ENCODE peak calls at places on chromosomes 2 and 18, in eight cellular contexts. O is CD4-positive, alpha-beta T cell; D is neural crest cell; A is WTC11; C is transverse colon; T is fibroblast of lung; U is endothelial cell of umbilical vein; P is heart left ventricle. L is an unnamed sample.

GRCh38 chr18:80115035-80115434 is 6.0 kb downstream of the ADNP2 start:
- DNase-seq in C (no peak), U (no peak), O (no peak), A (no peak), P (no peak), D (no peak), T (no peak), L (no peak)

GRCh38 chr2:154324601-154325000 is 373.9 kb upstream of the KCNJ3 start:
- DNase-seq in C (no peak), O (no peak), A (no peak), D (no peak), U (no peak), T (no peak), P (no peak), L (no peak)

GRCh38 chr2:167381349-167381748 is 493.1 kb downstream of the XIRP2 start:
- DNase-seq in C (no peak), O (no peak), U (no peak), P (no peak), A (no peak), D (no peak), T (no peak), L (no peak)

GRCh38 chr2:201831469-201831868 is 25.1 kb downstream of the CDK15 start:
- DNase-seq in P (no peak), A (no peak), T (no peak), O (no peak), C (no peak), U (no peak), D (no peak), L (no peak)

GRCh38 chr2:44925561-44926087 is 15.9 kb upstream of the SIX3 start:
- DNase-seq in O (no peak), T (no peak), A (no peak), D (no peak), C (no peak), U (no peak), P (no peak), L (no peak)

GRCh38 chr2:187544371-187545080 is 9.7 kb downstream of the TFPI start:
- DNase-seq in P (no peak), D (no peak), U (peak), A (no peak), O (no peak), T (no peak), C (no peak), L (no peak)

GRCh38 chr18:57776767-57777166 is 26.3 kb downstream of the ATP8B1 start:
- DNase-seq in U (no peak), C (no peak), O (no peak), A (no peak), D (no peak), T (peak), P (no peak), L (no peak)

GRCh38 chr2:57882895-57883515 is 163.6 kb upstream of the VRK2 start:
- DNase-seq in T (peak), C (no peak), D (no peak), U (no peak), A (no peak), P (no peak), O (no peak), L (no peak)

GRCh38 chr2:203532957-203533695 is 2.0 kb downstream of the RAPH1 start:
- DNase-seq in C (no peak), O (no peak), D (no peak), T (peak), A (no peak), P (no peak), U (peak), L (no peak)

GRCh38 chr2:73714091-73714490 is 23.1 kb downstream of the TPRKB start:
- DNase-seq in U (no peak), P (no peak), T (no peak), C (no peak), A (no peak), O (no peak), D (no peak), L (no peak)

GRCh38 chr2:71989671-71990070 is 158.0 kb downstream of the CYP26B1 start:
- DNase-seq in A (no peak), C (no peak), U (no peak), T (no peak), D (no peak), P (no peak), O (no peak), L (no peak)

GRCh38 chr2:104434363-104434792 is 419.5 kb upstream of the POU3F3 start:
- DNase-seq in P (no peak), C (peak), O (no peak), U (no peak), A (peak), D (no peak), T (no peak), L (no peak)

GRCh38 chr2:240925576-240926515 is 19.7 kb downstream of the CROCC2 start:
- DNase-seq in U (no peak), D (no peak), T (no peak), A (peak), O (no peak), P (peak), C (peak), L (peak)

GRCh38 chr2:168521342-168521741 is 65.3 kb downstream of the CERS6 start:
- DNase-seq in O (no peak), C (no peak), A (no peak), T (peak), U (no peak), D (no peak), P (no peak), L (no peak)

GRCh38 chr2:161415467-161416293 is 417 bp upstream of the TBR1 start:
- DNase-seq in O (no peak), P (no peak), C (no peak), A (no peak), D (peak), U (no peak), T (peak), L (no peak)

GRCh38 chr2:96236882-96237281 is 28.3 kb upstream of the STARD7 start:
- DNase-seq in D (no peak), T (no peak), P (no peak), O (no peak), C (no peak), A (no peak), U (no peak), L (no peak)

GRCh38 chr2:47697000-47697601 is 85.8 kb upstream of the MSH6 start:
- DNase-seq in O (no peak), A (no peak), D (no peak), C (no peak), T (no peak), U (no peak), P (no peak), L (no peak)

GRCh38 chr2:51633073-51633472 is 601.1 kb upstream of the NRXN1 start:
- DNase-seq in D (no peak), P (no peak), O (no peak), A (no peak), C (no peak), T (no peak), U (no peak), L (no peak)

GRCh38 chr2:149099298-149099697 is 60.8 kb downstream of the LYPD6B start:
- DNase-seq in U (no peak), C (no peak), P (no peak), T (no peak), A (no peak), D (no peak), O (no peak), L (no peak)

GRCh38 chr2:224449212-224450147 is 47.6 kb upstream of the FAM124B start:
- DNase-seq in D (no peak), A (no peak), U (peak), T (peak), O (no peak), C (no peak), P (no peak), L (no peak)

GRCh38 chr2:31070339-31070738 is 67.9 kb downstream of the GALNT14 start:
- DNase-seq in P (no peak), D (no peak), A (no peak), T (no peak), U (no peak), C (no peak), O (no peak), L (no peak)

GRCh38 chr2:20382965-20383800 is 32.5 kb upstream of the PUM2 start:
- DNase-seq in O (no peak), D (no peak), C (no peak), A (no peak), U (no peak), P (no peak), T (peak), L (no peak)

GRCh38 chr2:88919087-88919738 is 227.7 kb downstream of the RPIA start:
- DNase-seq in D (no peak), A (no peak), O (no peak), C (no peak), P (no peak), U (peak), T (peak), L (no peak)

GRCh38 chr2:187985923-187986322 is 305.8 kb upstream of the GULP1 start:
- DNase-seq in A (no peak), D (no peak), O (no peak), T (peak), C (no peak), P (no peak), U (no peak), L (no peak)

GRCh38 chr2:219178377-219179175 is 501 bp downstream of the RETREG2 start:
- DNase-seq in C (peak), A (peak), D (no peak), U (no peak), O (peak), P (peak), T (no peak), L (no peak)

GRCh38 chr2:11387100-11387390 is 42.6 kb upstream of the ROCK2 start:
- DNase-seq in C (peak), O (no peak), D (no peak), A (no peak), T (no peak), U (no peak), P (no peak), L (no peak)

GRCh38 chr18:75538727-75539126 is 111.2 kb upstream of the SMIM21 start:
- DNase-seq in O (no peak), T (peak), A (no peak), U (no peak), P (no peak), D (no peak), C (no peak), L (no peak)

GRCh38 chr2:111135910-111136297 is 15.2 kb downstream of the BCL2L11 start:
- DNase-seq in A (peak), C (no peak), T (peak), P (no peak), D (no peak), O (no peak), U (no peak), L (no peak)

GRCh38 chr2:147491491-147491890 is 353.3 kb upstream of the ACVR2A start:
- DNase-seq in P (no peak), C (no peak), A (no peak), T (no peak), O (no peak), D (no peak), U (no peak), L (no peak)

GRCh38 chr2:172334988-172335387 is 92.4 kb upstream of the ITGA6 start:
- DNase-seq in T (no peak), D (no peak), C (no peak), U (no peak), A (peak), O (no peak), P (no peak), L (no peak)

GRCh38 chr18:65365245-65365955 is 385.4 kb upstream of the CDH7 start:
- DNase-seq in D (no peak), T (no peak), U (no peak), P (no peak), O (no peak), C (no peak), A (no peak), L (no peak)

GRCh38 chr2:3644891-3645605 is 13.0 kb upstream of the ALLC start:
- DNase-seq in D (no peak), C (no peak), P (peak), T (no peak), O (no peak), U (no peak), A (peak), L (no peak)

GRCh38 chr2:231545105-231545902 is 15.1 kb upstream of the NMUR1 start:
- DNase-seq in D (no peak), C (peak), T (peak), O (peak), A (no peak), U (peak), P (no peak), L (peak)

GRCh38 chr2:231546014-231546413 is 15.8 kb upstream of the NMUR1 start:
- DNase-seq in A (no peak), C (no peak), P (peak), U (no peak), T (no peak), D (no peak), O (no peak), L (no peak)

GRCh38 chr2:231547315-231548110 is 17.3 kb upstream of the NMUR1 start:
- DNase-seq in A (no peak), T (no peak), D (no peak), P (no peak), U (no peak), O (no peak), C (no peak), L (no peak)

GRCh38 chr2:231540017-231540416 is 9.8 kb upstream of the NMUR1 start:
- DNase-seq in D (no peak), U (no peak), P (no peak), C (no peak), A (no peak), T (no peak), O (no peak), L (no peak)

GRCh38 chr2:231541605-231542509 is 11.6 kb upstream of the NMUR1 start:
- DNase-seq in A (peak), T (no peak), P (no peak), C (no peak), D (no peak), O (no peak), U (no peak), L (no peak)
- TF ChIP-seq CTCF in A (peak), T (peak), P (no peak), C (no peak), D (peak), O (no peak), U (no peak), L (no peak)

GRCh38 chr2:239715202-239715601 is 309.9 kb downstream of the NDUFA10 start:
- DNase-seq in C (no peak), P (no peak), D (no peak), T (no peak), U (no peak), O (no peak), A (no peak), L (no peak)
- TF ChIP-seq CTCF in C (no peak), P (no peak), D (no peak), T (no peak), U (no peak), O (no peak), A (no peak), L (no peak)

GRCh38 chr2:119049968-119050657 is 108.1 kb downstream of the MARCO start:
- DNase-seq in U (no peak), T (no peak), O (no peak), A (peak), D (no peak), C (no peak), P (no peak), L (no peak)
- TF ChIP-seq CTCF in U (no peak), T (no peak), O (no peak), A (no peak), D (peak), C (no peak), P (no peak), L (no peak)

GRCh38 chr18:34772887-34773286 is 62.8 kb downstream of the DTNA start:
- DNase-seq in U (peak), D (no peak), P (no peak), O (no peak), C (no peak), A (no peak), T (peak), L (no peak)

GRCh38 chr18:34773961-34774754 is 64.1 kb downstream of the DTNA start:
- DNase-seq in D (no peak), U (peak), T (peak), C (peak), P (peak), O (no peak), A (no peak), L (no peak)

GRCh38 chr18:34773378-34773777 is 63.3 kb downstream of the DTNA start:
- DNase-seq in O (no peak), T (no peak), U (peak), P (no peak), D (no peak), C (no peak), A (no peak), L (no peak)

GRCh38 chr18:34767601-34768027 is 57.5 kb downstream of the DTNA start:
- DNase-seq in C (no peak), D (no peak), A (no peak), T (peak), P (no peak), U (peak), O (no peak), L (no peak)

GRCh38 chr18:34771958-34772357 is 61.9 kb downstream of the DTNA start:
- DNase-seq in A (no peak), U (no peak), P (no peak), T (peak), O (no peak), C (no peak), D (no peak), L (no peak)
- TF ChIP-seq CTCF in A (no peak), U (no peak), P (no peak), T (no peak), O (no peak), C (no peak), D (no peak), L (no peak)

GRCh38 chr2:112685167-112685884 is 35.5 kb upstream of the NT5DC4 start:
- DNase-seq in U (no peak), A (no peak), P (no peak), T (no peak), C (no peak), D (no peak), O (no peak), L (no peak)
- TF ChIP-seq CTCF in U (no peak), A (no peak), P (no peak), T (peak), C (peak), D (peak), O (no peak), L (no peak)